ENCODE peak calls at places on chromosomes 7 and 10, in six cellular contexts. Y is heart left ventricle, X is gastrocnemius medialis, U is tibial nerve, Z is tibial artery, K is IMR-90. W is an unnamed sample.

GRCh38 chr7:92797284-92797683 is 39.1 kb downstream of the CDK6 start:
- DNase-seq in Y (peak; percentile 30), X (no peak), U (no peak), Z (no peak), K (peak; percentile 41), W (no peak)

GRCh38 chr10:3173173-3173878 is 744 bp upstream of the PITRM1 start:
- DNase-seq in Y (no peak), X (peak; percentile 16), U (no peak), Z (no peak), K (no peak), W (no peak)

GRCh38 chr10:54869022-54869421 is 68.0 kb upstream of the PCDH15 start:
- DNase-seq in Y (no peak), X (no peak), U (no peak), Z (no peak), K (no peak), W (no peak)

GRCh38 chr7:116552616-116553015 is 27.8 kb downstream of the CAV1 start:
- DNase-seq in Y (no peak), X (no peak), U (no peak), Z (no peak), K (peak; percentile 76), W (no peak)

GRCh38 chr7:76063525-76063924 is 15.6 kb downstream of the MDH2 start:
- DNase-seq in Y (peak; percentile 84), X (no peak), U (no peak), Z (no peak), K (no peak), W (no peak)

GRCh38 chr10:116819999-116820677 is 29.2 kb upstream of the ENO4 start:
- DNase-seq in Y (no peak), X (no peak), U (no peak), Z (no peak), K (no peak), W (no peak)

GRCh38 chr10:96719850-96720421 is 378 bp downstream of the PIK3AP1 start:
- DNase-seq in Y (peak; percentile 70), X (no peak), U (no peak), Z (peak; percentile 52), K (no peak), W (no peak)

GRCh38 chr10:9010093-9010492 is 955.6 kb downstream of the GATA3 start:
- DNase-seq in Y (no peak), X (no peak), U (no peak), Z (no peak), K (no peak), W (no peak)

GRCh38 chr7:27184342-27185012 is 555 bp downstream of the HOXA11 start:
- DNase-seq in Y (no peak), X (no peak), U (peak; percentile 22), Z (peak; percentile 45), K (peak; percentile 27), W (no peak)

GRCh38 chr7:78326870-78327269 is 528.3 kb downstream of the PHTF2 start:
- DNase-seq in Y (peak; percentile 66), X (peak; percentile 2), U (no peak), Z (no peak), K (peak; percentile 15), W (no peak)

GRCh38 chr10:22597142-22597541 is 117.2 kb downstream of the PIP4K2A start:
- DNase-seq in Y (no peak), X (no peak), U (no peak), Z (no peak), K (peak; percentile 26), W (no peak)

GRCh38 chr10:122246830-122247520 is 24.1 kb upstream of the BTBD16 start:
- DNase-seq in Y (no peak), X (no peak), U (no peak), Z (no peak), K (no peak), W (no peak)

GRCh38 chr10:3169738-3170137 is 2.8 kb downstream of the PITRM1 start:
- DNase-seq in Y (no peak), X (no peak), U (no peak), Z (no peak), K (no peak), W (no peak)

GRCh38 chr7:945147-945555 is 9.3 kb downstream of the ADAP1 start:
- DNase-seq in Y (peak; percentile 11), X (no peak), U (no peak), Z (no peak), K (no peak), W (no peak)

GRCh38 chr10:116540814-116541213 is 4.9 kb upstream of the PNLIP start:
- DNase-seq in Y (no peak), X (no peak), U (no peak), Z (no peak), K (no peak), W (no peak)

GRCh38 chr10:126133082-126133620 is 236.8 kb downstream of the FANK1 start:
- DNase-seq in Y (no peak), X (no peak), U (no peak), Z (no peak), K (no peak), W (no peak)

GRCh38 chr10:12594448-12594944 is 245.1 kb downstream of the CAMK1D start:
- DNase-seq in Y (no peak), X (no peak), U (no peak), Z (no peak), K (no peak), W (no peak)

GRCh38 chr7:16978358-16979244 is 96.8 kb upstream of the AGR3 start:
- DNase-seq in Y (no peak), X (no peak), U (no peak), Z (no peak), K (peak; percentile 88), W (no peak)

GRCh38 chr7:150738092-150739044 is 1.1 kb downstream of the GIMAP5 start:
- DNase-seq in Y (no peak), X (no peak), U (no peak), Z (no peak), K (no peak), W (no peak)
- H3K4me3 ChIP-seq in Y (peak overlapping the region; percentile 57), X (peak overlapping the region; percentile 52), U (peak overlapping the region; percentile 42), Z (peak overlapping the region; percentile 42), K (no peak overlapping the region), W (peak overlapping the region; percentile 69)

GRCh38 chr10:42875388-42875755 is 92.8 kb downstream of the BMS1 start:
- DNase-seq in Y (no peak), X (no peak), U (no peak), Z (no peak), K (no peak), W (no peak)

GRCh38 chr10:42872865-42873435 is 90.4 kb downstream of the BMS1 start:
- DNase-seq in Y (no peak), X (no peak), U (no peak), Z (no peak), K (no peak), W (no peak)

GRCh38 chr10:42875792-42876191 is 93.2 kb downstream of the BMS1 start:
- DNase-seq in Y (peak; percentile 45), X (no peak), U (no peak), Z (no peak), K (peak; percentile 10), W (no peak)

GRCh38 chr10:42876476-42876875 is 93.9 kb downstream of the BMS1 start:
- DNase-seq in Y (no peak), X (no peak), U (no peak), Z (no peak), K (no peak), W (no peak)

DNA sequence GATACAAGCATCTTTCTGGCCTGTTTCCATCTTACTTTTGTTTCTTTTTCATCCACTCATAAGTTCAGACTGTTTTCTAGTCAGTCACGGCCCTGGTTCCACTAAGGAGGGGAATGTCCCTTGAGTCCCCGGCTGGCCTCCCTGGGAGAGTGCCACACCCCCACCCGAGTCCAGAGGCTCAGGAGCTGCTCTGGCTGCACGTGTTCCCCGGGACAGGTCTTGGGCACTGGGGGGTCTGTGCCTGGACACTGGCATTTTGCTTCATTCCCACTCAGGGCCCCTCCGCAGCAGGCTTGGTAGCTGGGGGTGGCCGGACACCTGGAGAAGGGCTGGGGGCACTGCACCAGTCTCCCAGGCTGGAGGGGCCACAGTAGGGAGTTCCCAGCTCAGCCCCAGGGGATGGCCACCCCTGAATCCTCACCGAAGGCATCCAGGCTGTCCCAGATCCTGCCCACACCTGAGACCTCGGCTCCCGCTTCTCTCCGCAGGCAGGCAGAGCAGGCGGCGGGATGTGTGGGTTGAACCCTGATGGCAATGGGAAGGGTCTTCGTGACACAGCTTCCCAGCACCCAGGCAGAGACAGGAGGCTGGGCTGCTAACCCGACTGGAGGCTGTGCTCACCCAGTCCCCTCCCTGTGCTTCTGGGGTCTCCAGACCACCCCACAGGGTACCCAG is 92.3 kb downstream of the BMS1 start:
- DNase-seq in Y (no peak), X (no peak), U (no peak), Z (no peak), K (no peak), W (no peak)
- H3K4me1 ChIP-seq in Y (peaks cover 15% of the 10 kb centered on the region), X (no peaks in the 10 kb centered on the region), U (no peaks in the 10 kb centered on the region), Z (no peaks in the 10 kb centered on the region), K (no peaks in the 10 kb centered on the region), W (no peaks in the 10 kb centered on the region)

DNA sequence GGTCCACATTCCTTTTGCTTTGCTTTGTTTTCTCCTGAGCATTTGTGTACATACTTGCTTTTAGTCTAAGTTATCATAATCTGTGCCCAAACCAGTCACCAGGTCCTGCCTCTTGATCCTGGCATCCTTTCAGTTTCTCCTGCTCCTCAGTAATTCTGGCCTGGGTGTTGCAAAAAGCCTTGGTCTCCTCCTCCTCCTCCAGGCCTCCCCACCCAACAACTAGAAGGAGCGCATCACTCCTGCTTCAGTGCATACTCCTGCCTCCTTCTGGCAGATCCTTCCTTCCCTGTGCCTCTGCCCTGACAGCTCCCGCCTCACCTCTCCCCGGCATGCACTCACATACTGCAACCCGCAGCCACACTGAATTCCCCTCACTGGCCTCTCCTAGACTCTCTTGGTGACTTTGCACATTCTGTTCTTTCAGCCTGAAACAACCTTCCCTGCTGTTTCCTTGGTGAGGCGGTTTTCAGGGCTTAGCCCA is 2.3 kb downstream of the DENND2A start:
- DNase-seq in Y (peak; percentile 44), X (peak; percentile 19), U (peak; percentile 21), Z (peak; percentile 62), K (peak; percentile 82), W (no peak)
- TF ChIP-seq CTCF in Y (no peak), X (no peak), U (no peak), Z (no peak), K (peak; percentile 41), W (no peak)

GRCh38 chr10:94098916-94099315 is 105.2 kb downstream of the PLCE1 start:
- DNase-seq in Y (no peak), X (no peak), U (no peak), Z (no peak), K (no peak), W (no peak)
- H3K4me3 ChIP-seq in Y (no peak overlapping the region), X (no peak overlapping the region), U (no peak overlapping the region), Z (no peak overlapping the region), K (no peak overlapping the region), W (no peak overlapping the region)

DNA sequence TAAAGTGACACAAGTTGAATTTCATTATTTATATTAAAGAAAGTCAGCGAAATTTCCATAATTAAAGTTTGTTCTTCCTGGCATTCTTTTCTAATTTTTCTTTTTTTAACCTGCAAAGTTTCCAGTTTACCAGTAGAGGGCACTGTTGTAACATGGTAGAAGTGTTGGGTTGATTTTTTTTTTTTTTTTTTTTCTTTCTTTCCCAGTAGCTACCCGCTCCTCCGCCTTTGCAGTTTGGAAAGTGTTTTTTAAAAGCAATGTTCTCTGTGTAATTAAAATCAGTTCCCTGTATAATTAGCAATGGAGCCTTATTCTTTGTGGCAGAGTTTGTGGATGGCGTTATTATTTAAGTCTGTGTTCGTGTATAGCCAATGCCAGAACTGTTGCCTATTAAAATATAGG is 53.7 kb downstream of the TAF3 start:
- DNase-seq in Y (no peak), X (no peak), U (no peak), Z (no peak), K (peak; percentile 11), W (no peak)
- H3K4me1 ChIP-seq in Y (no peaks in the 10 kb centered on the region), X (peaks cover 4% of the 10 kb centered on the region), U (no peaks in the 10 kb centered on the region), Z (no peaks in the 10 kb centered on the region), K (no peaks in the 10 kb centered on the region), W (no peaks in the 10 kb centered on the region)

GRCh38 chr10:53298443-53298842 is 525.9 kb upstream of the MBL2 start:
- DNase-seq in Y (no peak), X (no peak), U (no peak), Z (no peak), K (no peak), W (no peak)
- TF ChIP-seq CTCF in Y (no peak), X (no peak), U (no peak), Z (no peak), K (no peak), W (no peak)

GRCh38 chr10:4242561-4243035 is 457.6 kb upstream of the KLF6 start:
- DNase-seq in Y (no peak), X (no peak), U (no peak), Z (no peak), K (peak; percentile 92), W (no peak)
- H3K4me3 ChIP-seq in Y (peak overlapping the region; percentile 45), X (peak overlapping the region; percentile 41), U (no peak overlapping the region), Z (peak overlapping the region; percentile 52), K (no peak overlapping the region), W (peak overlapping the region; percentile 78)

W was measured in thoracic aorta.